ENCODE peak calls at places on chromosome 4, in six cellular contexts. One of them, this sample, is unnamed.
A peak's percentile ranks its signal among the peaks of the same experiment; 100 is the strongest.

GRCh38 chr4:85496146-85496849 is 21.3 kb downstream of the ARHGAP24 start:
- DNase-seq in H9: no peak
- DNase-seq in IMR-90: no peak
- DNase-seq in neuronal stem cell: no peak
- DNase-seq in H1: no peak
- DNase-seq in trophoblast cell: no peak
- DNase-seq in this sample: peak; percentile 54

GRCh38 chr4:43014266-43014665 is 121.8 kb downstream of the GRXCR1 start:
- DNase-seq in H9: no peak
- DNase-seq in IMR-90: no peak
- DNase-seq in neuronal stem cell: no peak
- DNase-seq in H1: no peak
- DNase-seq in trophoblast cell: no peak
- DNase-seq in this sample: no peak

GRCh38 chr4:57691370-57691769 is 581.2 kb upstream of the IGFBP7 start:
- DNase-seq in H9: no peak
- DNase-seq in IMR-90: no peak
- DNase-seq in neuronal stem cell: no peak
- DNase-seq in H1: no peak
- DNase-seq in trophoblast cell: no peak
- DNase-seq in this sample: no peak

GRCh38 chr4:118352843-118353373 is at the start of gene PRSS12:
- DNase-seq in H9: peak; percentile 86
- DNase-seq in IMR-90: peak; percentile 75
- DNase-seq in neuronal stem cell: peak; percentile 77
- DNase-seq in H1: peak; percentile 57
- DNase-seq in trophoblast cell: peak; percentile 30
- DNase-seq in this sample: peak; percentile 70

GRCh38 chr4:575281-576141 is 584 bp downstream of the TMEM271 start:
- DNase-seq in H9: peak; percentile 83
- DNase-seq in IMR-90: peak; percentile 44
- DNase-seq in neuronal stem cell: peak; percentile 58
- DNase-seq in H1: peak; percentile 47
- DNase-seq in trophoblast cell: peak; percentile 13
- DNase-seq in this sample: peak; percentile 65

GRCh38 chr4:32789026-32789608 is 2068.9 kb downstream of the PCDH7 start:
- DNase-seq in H9: no peak
- DNase-seq in IMR-90: no peak
- DNase-seq in neuronal stem cell: no peak
- DNase-seq in H1: no peak
- DNase-seq in trophoblast cell: no peak
- DNase-seq in this sample: no peak

GRCh38 chr4:20176881-20177280 is 74.8 kb upstream of the SLIT2 start:
- DNase-seq in H9: no peak
- DNase-seq in IMR-90: peak; percentile 34
- DNase-seq in neuronal stem cell: no peak
- DNase-seq in H1: no peak
- DNase-seq in trophoblast cell: no peak
- DNase-seq in this sample: no peak

GRCh38 chr4:107862658-107863057 is 37.9 kb downstream of the SGMS2 start:
- DNase-seq in H9: no peak
- DNase-seq in IMR-90: peak; percentile 63
- DNase-seq in neuronal stem cell: no peak
- DNase-seq in H1: no peak
- DNase-seq in trophoblast cell: peak; percentile 98
- DNase-seq in this sample: peak; percentile 88

GRCh38 chr4:183905593-183906485 is 732 bp downstream of the STOX2 start:
- DNase-seq in H9: peak; percentile 95
- DNase-seq in IMR-90: peak; percentile 37
- DNase-seq in neuronal stem cell: peak; percentile 67
- DNase-seq in H1: peak; percentile 86
- DNase-seq in trophoblast cell: peak; percentile 7
- DNase-seq in this sample: peak; percentile 56

GRCh38 chr4:96983830-96984229 is 1143.9 kb downstream of the PDHA2 start:
- DNase-seq in H9: no peak
- DNase-seq in IMR-90: no peak
- DNase-seq in neuronal stem cell: no peak
- DNase-seq in H1: no peak
- DNase-seq in trophoblast cell: no peak
- DNase-seq in this sample: peak; percentile 22

GRCh38 chr4:115851918-115852766 is 738.7 kb upstream of the NDST4 start:
- DNase-seq in H9: peak; percentile 73
- DNase-seq in IMR-90: no peak
- DNase-seq in neuronal stem cell: peak; percentile 40
- DNase-seq in H1: peak; percentile 33
- DNase-seq in trophoblast cell: peak; percentile 42
- DNase-seq in this sample: peak; percentile 64

GRCh38 chr4:17646693-17647092 is 32.3 kb downstream of the MED28 start:
- DNase-seq in H9: no peak
- DNase-seq in IMR-90: no peak
- DNase-seq in neuronal stem cell: no peak
- DNase-seq in H1: no peak
- DNase-seq in trophoblast cell: no peak
- DNase-seq in this sample: no peak

GRCh38 chr4:76850010-76850441 is 47.9 kb downstream of the SOWAHB start:
- DNase-seq in H9: no peak
- DNase-seq in IMR-90: peak; percentile 96
- DNase-seq in neuronal stem cell: no peak
- DNase-seq in H1: no peak
- DNase-seq in trophoblast cell: no peak
- DNase-seq in this sample: peak; percentile 80

GRCh38 chr4:100420571-100420970 is 97.3 kb downstream of the EMCN start:
- DNase-seq in H9: no peak
- DNase-seq in IMR-90: peak; percentile 4
- DNase-seq in neuronal stem cell: no peak
- DNase-seq in H1: no peak
- DNase-seq in trophoblast cell: no peak
- DNase-seq in this sample: no peak

GRCh38 chr4:160831165-160831922 is 1332.5 kb downstream of the FSTL5 start:
- DNase-seq in H9: no peak
- DNase-seq in IMR-90: no peak
- DNase-seq in neuronal stem cell: no peak
- DNase-seq in H1: no peak
- DNase-seq in trophoblast cell: peak; percentile 3
- DNase-seq in this sample: no peak

GRCh38 chr4:154998773-154999172 is 209.7 kb upstream of the NPY2R start:
- DNase-seq in H9: no peak
- DNase-seq in IMR-90: no peak
- DNase-seq in neuronal stem cell: no peak
- DNase-seq in H1: no peak
- DNase-seq in trophoblast cell: no peak
- DNase-seq in this sample: no peak

GRCh38 chr4:85860066-85860465 is 385.1 kb downstream of the ARHGAP24 start:
- DNase-seq in H9: no peak
- DNase-seq in IMR-90: peak; percentile 52
- DNase-seq in neuronal stem cell: no peak
- DNase-seq in H1: no peak
- DNase-seq in trophoblast cell: no peak
- DNase-seq in this sample: no peak

GRCh38 chr4:147096667-147097604 is 151.3 kb upstream of the TTC29 start:
- DNase-seq in H9: no peak
- DNase-seq in IMR-90: peak; percentile 69
- DNase-seq in neuronal stem cell: peak; percentile 50
- DNase-seq in H1: no peak
- DNase-seq in trophoblast cell: no peak
- DNase-seq in this sample: peak; percentile 70

GRCh38 chr4:184267673-184268573 is 50.2 kb upstream of the ENPP6 start:
- DNase-seq in H9: peak; percentile 5
- DNase-seq in IMR-90: peak; percentile 97
- DNase-seq in neuronal stem cell: no peak
- DNase-seq in H1: no peak
- DNase-seq in trophoblast cell: peak; percentile 63
- DNase-seq in this sample: peak; percentile 81

GRCh38 chr4:162560073-162560472 is 396.3 kb upstream of the FSTL5 start:
- DNase-seq in H9: no peak
- DNase-seq in IMR-90: no peak
- DNase-seq in neuronal stem cell: no peak
- DNase-seq in H1: no peak
- DNase-seq in trophoblast cell: no peak
- DNase-seq in this sample: no peak

GRCh38 chr4:119026662-119027444 is 108.8 kb upstream of the MYOZ2 start:
- DNase-seq in H9: peak; percentile 38
- DNase-seq in IMR-90: no peak
- DNase-seq in neuronal stem cell: no peak
- DNase-seq in H1: no peak
- DNase-seq in trophoblast cell: no peak
- DNase-seq in this sample: no peak

GRCh38 chr4:16294455-16294854 is 68.2 kb upstream of the TAPT1 start:
- DNase-seq in H9: no peak
- DNase-seq in IMR-90: peak; percentile 52
- DNase-seq in neuronal stem cell: no peak
- DNase-seq in H1: no peak
- DNase-seq in trophoblast cell: no peak
- DNase-seq in this sample: peak; percentile 29

GRCh38 chr4:183467246-183467645 is 22.8 kb downstream of the CDKN2AIP start:
- DNase-seq in H9: no peak
- DNase-seq in IMR-90: no peak
- DNase-seq in neuronal stem cell: no peak
- DNase-seq in H1: no peak
- DNase-seq in trophoblast cell: no peak
- DNase-seq in this sample: no peak

GRCh38 chr4:38170380-38170779 is 210.2 kb downstream of the PTTG2 start:
- DNase-seq in H9: no peak
- DNase-seq in IMR-90: no peak
- DNase-seq in neuronal stem cell: no peak
- DNase-seq in H1: no peak
- DNase-seq in trophoblast cell: peak; percentile 80
- DNase-seq in this sample: no peak

DNA sequence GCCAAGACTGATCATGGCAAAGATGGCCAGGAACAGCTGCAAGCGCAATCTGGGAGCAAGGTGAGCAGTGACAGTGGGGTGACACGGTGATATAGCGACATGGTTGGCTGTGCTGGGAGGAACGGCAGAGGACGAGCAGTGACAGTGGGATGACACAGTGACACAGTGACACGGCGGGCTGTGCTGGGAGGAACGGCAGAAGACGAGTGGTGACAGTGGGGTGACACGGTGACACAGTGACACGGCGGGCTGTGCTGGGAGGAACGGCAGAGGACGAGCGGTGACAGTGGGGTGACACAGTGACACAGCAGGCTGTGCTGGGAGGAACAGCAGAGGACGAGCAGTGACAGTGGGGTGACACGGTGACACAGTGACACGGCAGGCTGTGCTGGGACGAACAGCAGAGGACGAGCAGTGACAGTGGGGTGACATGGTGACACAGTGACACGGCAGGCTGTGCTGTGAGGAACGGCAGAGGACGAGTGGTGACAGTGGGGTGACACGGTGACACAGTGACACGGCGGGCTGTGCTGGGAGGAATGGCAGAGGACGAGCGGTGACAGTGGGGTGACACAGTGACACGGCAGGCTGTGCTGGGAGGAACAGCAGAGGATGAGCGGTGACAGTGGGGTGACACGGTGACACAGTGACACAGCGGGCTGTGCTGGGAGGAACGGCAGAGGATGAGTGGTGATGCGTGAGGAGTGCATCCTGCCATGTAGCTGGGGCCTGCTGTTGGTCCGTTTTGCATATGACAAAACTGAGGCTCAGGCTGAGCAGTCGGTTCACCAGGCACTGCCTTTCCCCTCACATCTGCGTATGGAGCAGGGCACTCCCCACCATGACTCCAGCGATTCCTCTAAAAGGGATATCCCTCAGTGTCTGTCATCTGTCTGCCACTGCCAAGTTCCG is 36.0 kb upstream of the MXD4 start:
- DNase-seq in H9: no peak
- DNase-seq in IMR-90: no peak
- DNase-seq in neuronal stem cell: no peak
- DNase-seq in H1: no peak
- DNase-seq in trophoblast cell: no peak
- DNase-seq in this sample: no peak
- H3K14ac ChIP-seq in H9: no peak overlapping the region
- H3K14ac ChIP-seq in IMR-90: no peak overlapping the region
- H3K14ac ChIP-seq in neuronal stem cell: peak overlapping the region; percentile 84
- H3K14ac ChIP-seq in H1: no peak overlapping the region
- H3K14ac ChIP-seq in trophoblast cell: no peak overlapping the region
- H3K14ac ChIP-seq in this sample: no peak overlapping the region

GRCh38 chr4:110944501-110944900 is 321.6 kb upstream of the PITX2 start:
- DNase-seq in H9: no peak
- DNase-seq in IMR-90: peak; percentile 3
- DNase-seq in neuronal stem cell: no peak
- DNase-seq in H1: no peak
- DNase-seq in trophoblast cell: no peak
- DNase-seq in this sample: no peak
- H3K14ac ChIP-seq in H9: no peak overlapping the region
- H3K14ac ChIP-seq in IMR-90: no peak overlapping the region
- H3K14ac ChIP-seq in neuronal stem cell: no peak overlapping the region
- H3K14ac ChIP-seq in H1: no peak overlapping the region
- H3K14ac ChIP-seq in trophoblast cell: no peak overlapping the region
- H3K14ac ChIP-seq in this sample: no peak overlapping the region

DNA sequence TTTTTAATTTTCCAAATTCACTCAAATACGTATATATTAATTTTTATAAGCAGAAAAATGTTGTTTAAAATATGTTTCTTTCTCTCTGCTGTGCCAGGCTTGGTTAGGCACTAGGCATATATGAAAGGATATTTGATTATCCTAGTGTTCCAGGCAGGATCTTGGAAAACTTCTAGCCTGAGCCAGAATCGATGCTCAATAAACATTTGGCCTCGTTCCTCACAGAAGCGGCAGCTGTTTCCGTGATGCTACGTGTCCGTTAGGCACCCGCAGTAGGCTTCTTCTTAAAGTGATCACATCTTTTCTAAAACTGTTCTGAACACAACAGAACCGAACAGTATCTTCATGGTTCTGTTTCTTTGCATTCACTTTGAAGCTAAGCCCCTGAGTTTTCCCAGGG is 50.1 kb upstream of the CRMP1 start:
- DNase-seq in H9: no peak
- DNase-seq in IMR-90: no peak
- DNase-seq in neuronal stem cell: no peak
- DNase-seq in H1: no peak
- DNase-seq in trophoblast cell: no peak
- DNase-seq in this sample: no peak
- H3K14ac ChIP-seq in H9: no peak overlapping the region
- H3K14ac ChIP-seq in IMR-90: no peak overlapping the region
- H3K14ac ChIP-seq in neuronal stem cell: no peak overlapping the region
- H3K14ac ChIP-seq in H1: no peak overlapping the region
- H3K14ac ChIP-seq in trophoblast cell: no peak overlapping the region
- H3K14ac ChIP-seq in this sample: no peak overlapping the region

GRCh38 chr4:4775493-4776004 is 83.9 kb upstream of the MSX1 start:
- DNase-seq in H9: no peak
- DNase-seq in IMR-90: no peak
- DNase-seq in neuronal stem cell: no peak
- DNase-seq in H1: no peak
- DNase-seq in trophoblast cell: no peak
- DNase-seq in this sample: no peak
- H3K14ac ChIP-seq in H9: no peak overlapping the region
- H3K14ac ChIP-seq in IMR-90: no peak overlapping the region
- H3K14ac ChIP-seq in neuronal stem cell: peak overlapping the region; percentile 27
- H3K14ac ChIP-seq in H1: no peak overlapping the region
- H3K14ac ChIP-seq in trophoblast cell: no peak overlapping the region
- H3K14ac ChIP-seq in this sample: no peak overlapping the region